ENCODE peak calls at places on chromosomes 1 and 21, in nine cellular contexts. C is NCI-H187; T is COLO829; A is NCI-H524; X is activated naive CD4-positive, alpha-beta T cell treated with anti-CD3 and anti-CD28 coated beads for 36 hours; F is NCI-H2029; P is adrenal gland; Q is NCI-H510A treated with DMSO at 0.1 percent for 48 hours; U is GM13977. D is an unnamed sample.

GRCh38 chr1:43329995-43330751 is 7.4 kb upstream of the MPL start:
- DNase-seq in T (peak; percentile 46), F (peak; percentile 7), P (peak; percentile 69), U (peak; percentile 61), A (no peak), C (no peak), Q (peak; percentile 46), X (peak; percentile 76), D (no peak)

GRCh38 chr21:38027901-38028300 is 111.6 kb upstream of the KCNJ6 start:
- DNase-seq in A (no peak), U (no peak), Q (no peak), T (peak; percentile 28), F (no peak), X (no peak), P (no peak), C (no peak), D (no peak)

GRCh38 chr1:201659576-201659975 is 120.6 kb downstream of the NAV1 start:
- DNase-seq in F (no peak), X (no peak), U (no peak), T (no peak), C (no peak), P (no peak), Q (no peak), A (peak; percentile 72), D (peak; percentile 64)

GRCh38 chr1:231192620-231193163 is 30.8 kb downstream of the TRIM67 start:
- DNase-seq in A (no peak), F (peak; percentile 89), Q (no peak), T (no peak), P (peak; percentile 90), C (no peak), U (no peak), X (no peak), D (peak; percentile 87)

GRCh38 chr1:226870026-226870322 is 442 bp upstream of the PSEN2 start:
- DNase-seq in C (no peak), U (no peak), A (no peak), P (no peak), F (no peak), X (no peak), T (no peak), Q (no peak), D (no peak)

GRCh38 chr1:172932981-172933380 is 117.8 kb downstream of the TNFSF18 start:
- DNase-seq in Q (no peak), C (no peak), T (no peak), P (no peak), F (no peak), A (no peak), U (no peak), X (no peak), D (no peak)

GRCh38 chr1:151293093-151293492 is 11.0 kb downstream of the ZNF687 start:
- DNase-seq in T (no peak), A (no peak), F (no peak), C (no peak), Q (no peak), X (no peak), U (no peak), P (no peak), D (no peak)

GRCh38 chr1:241627453-241628329 is 12.5 kb downstream of the CHML start:
- DNase-seq in F (peak; percentile 11), U (peak; percentile 43), T (no peak), Q (peak; percentile 4), C (no peak), P (no peak), A (peak; percentile 41), X (peak; percentile 69), D (peak; percentile 10)

GRCh38 chr21:44706026-44706705 is 5.2 kb downstream of the TSPEAR start:
- DNase-seq in Q (no peak), U (no peak), T (no peak), X (no peak), F (no peak), A (no peak), C (no peak), P (no peak), D (no peak)

GRCh38 chr1:234775477-234776246 is 165.7 kb upstream of the IRF2BP2 start:
- DNase-seq in X (peak; percentile 65), C (no peak), U (no peak), P (no peak), A (no peak), Q (no peak), F (no peak), T (no peak), D (no peak)

GRCh38 chr1:15326691-15327530 is 79.9 kb downstream of the FHAD1 start:
- DNase-seq in X (no peak), Q (peak; percentile 78), U (no peak), T (no peak), F (no peak), A (no peak), C (peak; percentile 22), P (no peak), D (peak; percentile 33)

GRCh38 chr1:100775483-100775882 is 55.9 kb downstream of the VCAM1 start:
- DNase-seq in P (no peak), A (no peak), X (no peak), Q (no peak), F (no peak), U (no peak), C (no peak), T (no peak), D (no peak)

GRCh38 chr1:93186667-93187066 is 6.1 kb downstream of the CCDC18 start:
- DNase-seq in X (no peak), A (no peak), T (no peak), C (no peak), Q (no peak), U (no peak), F (no peak), P (no peak), D (no peak)

GRCh38 chr1:22098752-22099151 is 44.1 kb downstream of the WNT4 start:
- DNase-seq in F (no peak), P (no peak), T (no peak), A (no peak), C (no peak), U (no peak), X (no peak), Q (no peak), D (no peak)

GRCh38 chr1:201562659-201563405 is 23.9 kb downstream of the NAV1 start:
- DNase-seq in P (no peak), X (no peak), U (no peak), Q (no peak), C (no peak), T (no peak), F (no peak), A (no peak), D (no peak)

GRCh38 chr1:14835725-14836124 is 237.2 kb downstream of the KAZN start:
- DNase-seq in P (no peak), U (no peak), T (no peak), F (no peak), X (no peak), Q (no peak), A (no peak), C (no peak), D (no peak)

GRCh38 chr1:210321131-210321530 is 7.6 kb upstream of the HHAT start:
- DNase-seq in T (peak; percentile 60), A (peak; percentile 75), X (no peak), F (no peak), C (peak; percentile 18), Q (no peak), P (no peak), U (no peak), D (no peak)

GRCh38 chr1:21242846-21243245 is 47.4 kb downstream of the ECE1 start:
- DNase-seq in X (no peak), P (no peak), U (no peak), F (no peak), Q (no peak), C (no peak), A (no peak), T (no peak), D (no peak)

GRCh38 chr1:55483523-55483922 is 268.4 kb upstream of the USP24 start:
- DNase-seq in P (no peak), T (no peak), F (no peak), X (no peak), Q (no peak), C (no peak), A (no peak), U (no peak), D (no peak)

GRCh38 chr1:9315411-9316079 is 22.9 kb downstream of the SPSB1 start:
- DNase-seq in T (peak; percentile 71), Q (no peak), U (peak; percentile 73), F (no peak), P (no peak), A (no peak), C (no peak), X (peak; percentile 79), D (no peak)

GRCh38 chr1:109762821-109763645 is 690 bp downstream of the EPS8L3 start:
- DNase-seq in T (no peak), F (no peak), X (peak; percentile 1), Q (no peak), U (no peak), P (peak; percentile 14), A (no peak), C (no peak), D (no peak)

GRCh38 chr1:25566730-25567341 is 23.4 kb downstream of the LDLRAP1 start:
- DNase-seq in Q (peak; percentile 16), A (peak; percentile 52), U (no peak), P (peak; percentile 54), T (no peak), X (peak; percentile 54), C (no peak), F (no peak), D (peak; percentile 87)

GRCh38 chr1:236395780-236396664 is 1.9 kb downstream of the EDARADD start:
- DNase-seq in X (no peak), Q (no peak), P (no peak), A (no peak), T (no peak), C (no peak), F (no peak), U (no peak), D (no peak)

GRCh38 chr1:88998716-88999115 is 6.3 kb upstream of the KYAT3 start:
- DNase-seq in X (peak; percentile 33), Q (peak; percentile 97), F (peak; percentile 68), U (no peak), T (peak; percentile 24), A (peak; percentile 81), P (no peak), C (peak; percentile 42), D (peak; percentile 56)

GRCh38 chr1:36149973-36150295 is 648 bp upstream of the TRAPPC3 start:
- DNase-seq in X (peak; percentile 45), Q (no peak), U (no peak), C (no peak), A (no peak), F (no peak), T (no peak), P (no peak), D (no peak)

GRCh38 chr1:182784556-182785171 is 4.9 kb upstream of the NPL start:
- DNase-seq in U (peak; percentile 33), T (peak; percentile 61), X (peak; percentile 26), A (peak; percentile 75), Q (peak; percentile 62), F (no peak), P (no peak), C (peak; percentile 51), D (peak; percentile 44)

GRCh38 chr1:14135070-14135469 is 435.1 kb downstream of the PRDM2 start:
- DNase-seq in A (no peak), C (no peak), T (no peak), Q (no peak), U (no peak), F (no peak), P (no peak), X (no peak), D (no peak)

GRCh38 chr1:94039514-94039870 is 81.5 kb downstream of the ABCA4 start:
- DNase-seq in C (no peak), A (peak; percentile 73), Q (peak; percentile 78), F (peak; percentile 60), X (peak; percentile 74), U (peak; percentile 42), P (peak; percentile 64), T (no peak), D (peak; percentile 60)

GRCh38 chr1:31765041-31765467 is 914 bp upstream of the ADGRB2 start:
- DNase-seq in T (no peak), X (peak; percentile 42), P (no peak), C (no peak), Q (no peak), U (no peak), A (peak; percentile 78), F (no peak), D (no peak)

GRCh38 chr1:208150810-208151458 is 93.2 kb downstream of the PLXNA2 start:
- DNase-seq in Q (no peak), T (no peak), A (no peak), P (no peak), X (no peak), C (no peak), U (no peak), F (no peak), D (no peak)

GRCh38 chr1:54326577-54327385 is 79.4 kb downstream of the SSBP3 start:
- DNase-seq in C (no peak), T (no peak), X (no peak), Q (no peak), A (peak; percentile 93), U (no peak), F (no peak), P (no peak), D (no peak)